ENCODE peak calls at places on chromosome 20, in seven cellular contexts. X is body of pancreas, M is ovary, D is tibial artery, V is spleen, P is mesendoderm, L is uterus. R is an unnamed sample.
A peak's percentile ranks its signal among the peaks of the same experiment; 100 is the strongest.

GRCh38 chr20:1463971-1464570 is 2.6 kb downstream of the NSFL1C start:
- DNase-seq in V (no peak), X (no peak), M (no peak), P (no peak), L (no peak), D (no peak), R (no peak)

GRCh38 chr20:24017160-24017761 is 28.7 kb upstream of the GGTLC1 start:
- DNase-seq in M (no peak), P (no peak), D (no peak), V (no peak), X (no peak), L (no peak), R (no peak)

GRCh38 chr20:16293590-16293989 is 279.7 kb downstream of the KIF16B start:
- DNase-seq in P (no peak), D (no peak), X (no peak), M (no peak), L (no peak), V (no peak), R (no peak)

GRCh38 chr20:35597186-35597585 is 18.4 kb upstream of the SPAG4 start:
- DNase-seq in L (no peak), D (no peak), X (no peak), V (no peak), P (no peak), M (no peak), R (no peak)

GRCh38 chr20:56362833-56363413 is 4.1 kb downstream of the FAM210B start:
- DNase-seq in X (no peak), V (peak; percentile 81), D (no peak), L (no peak), M (peak; percentile 65), P (peak; percentile 27), R (peak; percentile 15)

GRCh38 chr20:454951-455350 is 7.4 kb downstream of the TBC1D20 start:
- DNase-seq in D (no peak), X (no peak), P (no peak), V (no peak), M (no peak), L (no peak), R (no peak)

GRCh38 chr20:63691711-63692435 is 4.6 kb upstream of the TNFRSF6B start:
- DNase-seq in X (no peak), L (no peak), P (no peak), M (no peak), D (no peak), V (peak; percentile 74), R (no peak)

GRCh38 chr20:37108676-37109075 is 12.9 kb upstream of the RBL1 start:
- DNase-seq in V (peak; percentile 5), M (no peak), P (no peak), X (no peak), L (no peak), D (no peak), R (no peak)

GRCh38 chr20:7505152-7505834 is 435.0 kb downstream of the HAO1 start:
- DNase-seq in X (no peak), P (peak; percentile 5), V (no peak), D (no peak), M (no peak), L (no peak), R (no peak)

GRCh38 chr20:63624486-63624885 is 2.4 kb downstream of the GMEB2 start:
- DNase-seq in L (no peak), D (no peak), V (peak; percentile 63), M (no peak), X (no peak), P (peak; percentile 55), R (no peak)

GRCh38 chr20:23049201-23049932 is at the start of gene THBD:
- DNase-seq in V (peak; percentile 92), L (peak; percentile 76), M (peak; percentile 64), D (peak; percentile 88), P (peak; percentile 57), X (peak; percentile 47), R (peak; percentile 87)

GRCh38 chr20:5364136-5364821 is 47.5 kb upstream of the PROKR2 start:
- DNase-seq in L (no peak), P (peak; percentile 43), X (no peak), M (no peak), D (no peak), V (no peak), R (no peak)

GRCh38 chr20:38196592-38196991 is 31.5 kb upstream of the TGM2 start:
- DNase-seq in L (peak; percentile 58), M (peak; percentile 70), V (peak; percentile 86), X (peak; percentile 48), D (peak; percentile 90), P (no peak), R (peak; percentile 66)

GRCh38 chr20:61771805-61772350 is 293.8 kb downstream of the TAF4 start:
- DNase-seq in P (no peak), X (no peak), V (no peak), L (no peak), D (peak; percentile 13), M (no peak), R (no peak)

GRCh38 chr20:10961651-10962288 is 288.0 kb upstream of the JAG1 start:
- DNase-seq in P (no peak), V (no peak), X (no peak), D (no peak), L (no peak), M (no peak), R (no peak)

GRCh38 chr20:35181731-35182130 is 9.9 kb downstream of the PROCR start:
- DNase-seq in P (no peak), V (no peak), X (no peak), D (no peak), M (no peak), L (no peak), R (no peak)

GRCh38 chr20:53070714-53071392 is 98.7 kb downstream of the TSHZ2 start:
- DNase-seq in D (no peak), M (no peak), V (no peak), L (no peak), P (no peak), X (no peak), R (no peak)

GRCh38 chr20:47024461-47024937 is 129.9 kb downstream of the EYA2 start:
- DNase-seq in V (no peak), D (no peak), M (no peak), P (no peak), L (no peak), X (no peak), R (no peak)

GRCh38 chr20:48864254-48864653 is 36.5 kb upstream of the PREX1 start:
- DNase-seq in D (no peak), V (no peak), M (no peak), P (no peak), L (no peak), X (no peak), R (no peak)

GRCh38 chr20:57857118-57857517 is 147.3 kb upstream of the PMEPA1 start:
- DNase-seq in P (no peak), D (no peak), L (no peak), V (no peak), M (no peak), X (no peak), R (no peak)

GRCh38 chr20:57856658-57857057 is 146.8 kb upstream of the PMEPA1 start:
- DNase-seq in M (no peak), L (no peak), P (no peak), D (no peak), V (no peak), X (no peak), R (no peak)

GRCh38 chr20:57860576-57860975 is 150.8 kb upstream of the PMEPA1 start:
- DNase-seq in L (no peak), P (no peak), D (no peak), X (no peak), V (no peak), M (no peak), R (no peak)

DNA sequence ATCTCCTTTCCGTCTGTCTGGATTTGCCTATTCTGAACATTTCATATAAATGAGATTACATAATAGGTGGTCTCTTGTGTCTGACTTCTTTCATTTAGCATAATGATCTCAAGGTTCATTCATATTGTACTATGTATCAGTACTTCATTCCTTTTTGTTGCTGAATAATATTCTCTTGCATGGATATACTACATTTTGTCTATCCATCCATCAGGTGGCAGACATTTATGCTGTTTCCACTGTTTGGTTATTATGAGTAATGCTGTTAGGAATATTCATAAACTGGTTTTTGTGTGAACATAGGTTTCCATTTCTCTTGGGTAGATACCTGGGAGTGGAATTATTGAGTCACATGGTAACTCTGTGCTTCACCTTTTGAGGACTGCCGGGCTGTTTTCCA is 148.2 kb upstream of the PMEPA1 start:
- DNase-seq in V (no peak), L (no peak), D (no peak), P (no peak), M (no peak), X (no peak), R (no peak)
- H3K4me3 ChIP-seq in V (no peak overlapping the region), L (no peak overlapping the region), D (no peak overlapping the region), P (no peak overlapping the region), M (no peak overlapping the region), X (no peak overlapping the region), R (no peak overlapping the region)

GRCh38 chr20:44891826-44892225 is 6.3 kb downstream of the YWHAB start:
- DNase-seq in L (no peak), X (no peak), M (no peak), D (no peak), P (no peak), V (no peak), R (no peak)
- H3K36me3 ChIP-seq in L (no peaks in the 10 kb centered on the region), X (no peaks in the 10 kb centered on the region), M (no peaks in the 10 kb centered on the region), D (no peaks in the 10 kb centered on the region), P (no peaks in the 10 kb centered on the region), V (no peaks in the 10 kb centered on the region), R (no peaks in the 10 kb centered on the region)

DNA sequence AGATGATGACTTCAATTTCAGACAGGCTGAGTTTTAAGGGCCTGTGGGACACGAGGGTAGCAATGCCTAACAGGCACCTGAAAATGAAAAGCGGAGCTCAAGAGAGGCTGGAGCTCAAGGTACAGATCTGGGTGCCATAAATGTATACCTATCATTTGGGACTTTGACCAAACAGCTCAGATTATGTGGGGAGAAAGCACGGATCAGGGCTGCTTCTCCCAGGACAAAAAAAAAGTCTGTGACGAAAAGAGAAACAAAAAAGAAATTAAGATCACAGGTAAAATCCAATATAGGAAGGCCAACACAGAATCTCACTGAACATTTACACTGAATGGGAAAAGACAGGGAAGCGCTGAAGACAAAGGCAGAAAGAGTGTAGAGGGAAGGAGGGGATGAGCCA is 1.9 kb downstream of the PRELID3B start:
- DNase-seq in M (no peak), P (no peak), D (no peak), L (no peak), V (no peak), X (no peak), R (no peak)
- H3K4me3 ChIP-seq in M (no peak overlapping the region), P (no peak overlapping the region), D (no peak overlapping the region), L (no peak overlapping the region), V (no peak overlapping the region), X (no peak overlapping the region), R (no peak overlapping the region)

GRCh38 chr20:2633381-2633780 is 19.1 kb upstream of the NOP56 start:
- DNase-seq in L (no peak), X (no peak), M (no peak), D (no peak), P (no peak), V (no peak), R (no peak)

GRCh38 chr20:2640899-2641298 is 11.5 kb upstream of the NOP56 start:
- DNase-seq in V (no peak), P (no peak), L (no peak), M (no peak), X (no peak), D (no peak), R (no peak)

GRCh38 chr20:2640260-2640659 is 12.2 kb upstream of the NOP56 start:
- DNase-seq in P (no peak), D (no peak), V (no peak), M (no peak), L (no peak), X (no peak), R (no peak)

DNA sequence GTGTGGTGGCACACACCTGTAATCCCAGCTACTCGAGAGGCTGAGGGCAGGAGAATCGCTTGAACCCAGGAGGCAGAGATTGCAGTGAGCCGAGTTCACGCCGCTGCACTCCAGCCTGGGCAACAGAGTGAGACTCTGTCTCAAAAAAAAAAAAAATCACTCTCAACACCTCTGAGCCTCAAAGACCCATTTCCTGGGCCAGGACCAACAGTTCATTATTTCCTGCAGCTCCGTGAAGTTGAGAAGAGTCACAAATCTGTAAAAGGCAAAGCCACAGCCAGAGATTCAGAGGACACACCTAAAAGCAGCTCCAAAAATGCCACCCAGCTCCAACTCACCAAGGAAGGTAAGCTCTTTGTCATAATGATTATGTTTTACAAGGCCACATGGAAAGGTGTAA is 15.2 kb upstream of the NOP56 start:
- DNase-seq in X (no peak), V (no peak), L (no peak), D (no peak), P (no peak), M (no peak), R (no peak)
- H3K36me3 ChIP-seq in X (no peaks in the 10 kb centered on the region), V (no peaks in the 10 kb centered on the region), L (no peaks in the 10 kb centered on the region), D (no peaks in the 10 kb centered on the region), P (no peaks in the 10 kb centered on the region), M (no peaks in the 10 kb centered on the region), R (no peaks in the 10 kb centered on the region)

R was measured in heart left ventricle.